ENCODE peak calls at places on chromosomes 1 and 21, in six cellular contexts. V is choroid plexus epithelial cell, A is HFF-Myc, M is body of pancreas, K is foreskin fibroblast, U is NT2/D1. O is an unnamed sample.

GRCh38 chr1:58162952-58163550 is 383.5 kb downstream of the OMA1 start:
- DNase-seq in V (peak; percentile 70), A (peak; percentile 50), M (peak; percentile 70), K (peak; percentile 9), U (peak; percentile 87), O (peak; percentile 48)

GRCh38 chr1:156914440-156914856 is 6.0 kb upstream of the LRRC71 start:
- DNase-seq in V (peak; percentile 51), A (no peak), M (no peak), K (no peak), U (no peak), O (peak; percentile 84)

GRCh38 chr1:172343246-172344099 is 77.0 kb upstream of the C1orf105 start:
- DNase-seq in V (peak; percentile 92), A (peak; percentile 87), M (no peak), K (peak; percentile 76), U (no peak), O (peak; percentile 79)

GRCh38 chr1:191541741-191542140 is 616.5 kb upstream of the RGS18 start:
- DNase-seq in V (no peak), A (no peak), M (no peak), K (no peak), U (no peak), O (no peak)

GRCh38 chr1:167052389-167052788 is 37.8 kb downstream of the GPA33 start:
- DNase-seq in V (peak; percentile 37), A (no peak), M (no peak), K (no peak), U (peak; percentile 57), O (no peak)

GRCh38 chr1:10835423-10836421 is 39.3 kb upstream of the CASZ1 start:
- DNase-seq in V (peak; percentile 46), A (peak; percentile 9), M (peak; percentile 83), K (peak; percentile 12), U (peak; percentile 83), O (peak; percentile 19)

GRCh38 chr1:201138311-201138840 is 11.4 kb upstream of the ASCL5 start:
- DNase-seq in V (no peak), A (no peak), M (no peak), K (no peak), U (no peak), O (no peak)

GRCh38 chr1:209607102-209607794 is 23.7 kb downstream of the CAMK1G start:
- DNase-seq in V (peak; percentile 32), A (no peak), M (no peak), K (no peak), U (no peak), O (peak; percentile 18)

GRCh38 chr1:44822131-44822701 is 13.9 kb downstream of the BTBD19 start:
- DNase-seq in V (no peak), A (no peak), M (no peak), K (no peak), U (no peak), O (no peak)

DNA sequence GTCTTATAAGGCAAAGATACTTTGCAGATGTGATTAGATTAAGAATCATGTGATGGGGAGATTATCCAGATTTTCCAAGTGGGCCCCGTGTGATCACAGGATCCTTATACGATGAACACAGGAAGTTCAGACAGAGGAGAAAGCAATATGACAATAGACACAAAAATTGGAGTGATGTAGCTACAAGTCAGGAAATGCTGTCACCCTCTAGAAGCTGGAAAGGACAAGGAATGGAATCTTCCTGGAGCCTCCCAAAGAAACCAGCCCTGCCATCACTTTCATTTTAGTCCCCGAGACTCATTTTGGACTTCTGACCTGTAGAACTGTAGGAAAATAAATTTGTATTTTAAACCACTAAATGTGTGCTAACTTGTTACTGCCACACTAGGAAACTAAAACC is 61.9 kb upstream of the C1orf21 start:
- DNase-seq in V (no peak), A (no peak), M (no peak), K (no peak), U (no peak), O (no peak)
- H3K4me3 ChIP-seq in V (no peak overlapping the region), A (no peak overlapping the region), M (no peak overlapping the region), K (no peak overlapping the region), U (no peak overlapping the region), O (no peak overlapping the region)

GRCh38 chr1:9449976-9450696 is 89.1 kb upstream of the SLC25A33 start:
- DNase-seq in V (no peak), A (no peak), M (no peak), K (no peak), U (no peak), O (no peak)

GRCh38 chr1:9447215-9447960 is 91.9 kb upstream of the SLC25A33 start:
- DNase-seq in V (no peak), A (no peak), M (no peak), K (no peak), U (no peak), O (no peak)

GRCh38 chr1:9448132-9449105 is 90.8 kb upstream of the SLC25A33 start:
- DNase-seq in V (peak; percentile 33), A (no peak), M (no peak), K (no peak), U (no peak), O (peak; percentile 39)

GRCh38 chr1:9451086-9451485 is 88.2 kb upstream of the SLC25A33 start:
- DNase-seq in V (no peak), A (no peak), M (no peak), K (no peak), U (no peak), O (no peak)

DNA sequence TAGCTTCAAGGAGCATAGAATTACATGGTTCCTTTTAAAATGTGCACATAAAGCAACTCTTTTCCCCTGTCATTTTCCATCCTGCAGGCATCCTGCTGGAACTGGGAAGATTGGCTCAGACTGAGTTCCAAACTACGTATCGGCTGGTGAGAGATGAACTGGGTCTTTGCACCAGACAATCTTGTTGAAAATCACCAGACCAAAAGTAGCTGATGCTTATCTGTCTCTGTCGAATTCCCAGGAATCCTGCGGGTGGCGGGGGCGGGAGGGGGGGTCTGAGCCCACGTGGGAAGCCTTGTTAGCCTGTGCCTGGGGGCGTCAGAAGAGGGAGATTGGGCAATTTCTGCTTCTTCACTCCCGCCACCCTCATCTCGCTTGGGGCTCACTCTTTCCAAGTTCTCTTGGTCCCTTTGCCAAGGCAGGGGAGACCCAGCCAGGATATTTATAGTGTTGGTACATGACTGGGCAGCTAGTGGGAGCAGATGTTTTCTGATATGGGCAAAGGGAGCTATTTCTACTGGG is 90.1 kb upstream of the SLC25A33 start:
- DNase-seq in V (peak; percentile 52), A (no peak), M (peak; percentile 34), K (no peak), U (no peak), O (peak; percentile 38)
- H3K4me3 ChIP-seq in V (no peak overlapping the region), A (no peak overlapping the region), M (no peak overlapping the region), K (no peak overlapping the region), U (no peak overlapping the region), O (no peak overlapping the region)

GRCh38 chr21:15199940-15200339 is 135.1 kb upstream of the NRIP1 start:
- DNase-seq in V (no peak), A (no peak), M (no peak), K (no peak), U (no peak), O (no peak)
- H3K4me3 ChIP-seq in V (no peak overlapping the region), A (no peak overlapping the region), M (no peak overlapping the region), K (no peak overlapping the region), U (no peak overlapping the region), O (no peak overlapping the region)

GRCh38 chr1:82491301-82491986 is 690.7 kb downstream of the ADGRL2 start:
- DNase-seq in V (peak; percentile 4), A (no peak), M (no peak), K (peak; percentile 12), U (no peak), O (no peak)

GRCh38 chr1:82486969-82487368 is 686.2 kb downstream of the ADGRL2 start:
- DNase-seq in V (no peak), A (no peak), M (no peak), K (no peak), U (no peak), O (no peak)

GRCh38 chr1:82487778-82488177 is 687.0 kb downstream of the ADGRL2 start:
- DNase-seq in V (no peak), A (no peak), M (no peak), K (no peak), U (no peak), O (no peak)

GRCh38 chr1:82483146-82483545 is 682.4 kb downstream of the ADGRL2 start:
- DNase-seq in V (no peak), A (no peak), M (no peak), K (no peak), U (peak; percentile 9), O (no peak)

DNA sequence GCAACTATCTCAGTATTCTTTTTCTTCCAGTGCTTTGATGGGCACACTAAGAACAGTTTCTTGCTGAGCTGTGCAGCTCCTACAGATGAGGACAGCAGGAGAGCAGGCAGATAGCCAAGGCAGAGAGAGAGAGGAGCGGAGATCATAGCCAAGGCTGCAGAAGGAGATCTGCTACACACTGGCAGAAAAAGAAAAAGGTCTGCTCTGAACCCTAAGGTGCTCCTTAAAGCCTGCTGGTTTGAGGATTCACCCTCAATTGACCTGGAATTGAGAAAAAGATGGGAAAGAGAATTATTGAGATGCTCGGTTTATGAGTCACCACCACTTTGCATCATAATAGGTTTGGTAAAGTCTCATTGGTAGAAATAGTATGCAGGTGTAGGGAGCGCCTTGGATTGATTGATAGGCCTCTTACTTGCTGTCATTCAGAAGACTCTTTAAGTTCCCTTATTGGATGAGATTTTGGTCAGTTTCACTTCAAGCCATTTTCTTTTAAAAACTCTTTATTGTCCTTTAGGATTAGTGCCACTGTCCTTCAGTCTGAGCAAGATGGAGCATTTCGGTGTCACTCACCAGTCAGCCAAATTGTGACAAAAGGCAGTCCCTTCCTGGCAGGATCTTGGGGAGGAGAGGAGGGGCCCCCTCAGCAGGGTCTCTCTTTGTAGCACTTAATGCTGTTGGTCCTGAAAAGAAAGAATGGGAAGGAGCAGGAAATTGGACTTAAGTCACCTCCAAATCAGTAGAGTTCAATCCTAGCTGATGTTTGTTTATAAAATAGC is 685.0 kb downstream of the ADGRL2 start:
- DNase-seq in V (peak; percentile 85), A (no peak), M (peak; percentile 16), K (peak; percentile 23), U (peak; percentile 83), O (peak; percentile 56)
- H3K4me3 ChIP-seq in V (no peak overlapping the region), A (no peak overlapping the region), M (no peak overlapping the region), K (no peak overlapping the region), U (no peak overlapping the region), O (no peak overlapping the region)

GRCh38 chr1:46406881-46407608 is 12.9 kb downstream of the FAAH start:
- DNase-seq in V (peak; percentile 14), A (no peak), M (no peak), K (no peak), U (peak; percentile 27), O (no peak)
- H3K4me3 ChIP-seq in V (peak overlapping the region; percentile 20), A (no peak overlapping the region), M (no peak overlapping the region), K (no peak overlapping the region), U (peak overlapping the region; percentile 8), O (peak overlapping the region; percentile 12)

GRCh38 chr1:217273866-217274265 is 357.0 kb downstream of the GPATCH2 start:
- DNase-seq in V (peak; percentile 60), A (no peak), M (no peak), K (peak; percentile 14), U (no peak), O (peak; percentile 62)
- H3K4me3 ChIP-seq in V (no peak overlapping the region), A (no peak overlapping the region), M (no peak overlapping the region), K (no peak overlapping the region), U (no peak overlapping the region), O (no peak overlapping the region)

O was measured in brain microvascular endothelial cell.